ENCODE peak calls at places on chromosome 12, in ten cellular contexts. One of them, this sample, is unnamed.

GRCh38 chr12:117334098-117334497 is 27.3 kb downstream of the NOS1 start:
- DNase-seq in colonic mucosa: no peak
- DNase-seq in neural progenitor cell: no peak
- DNase-seq in CD8-positive, alpha-beta T cell: no peak
- DNase-seq in Panc1: no peak
- DNase-seq in WTC11: no peak
- DNase-seq in endothelial cell of umbilical vein: no peak
- DNase-seq in tibial artery: no peak
- DNase-seq in H9: no peak
- DNase-seq in breast epithelium: no peak
- DNase-seq in this sample: no peak

GRCh38 chr12:95623554-95624170 is 72.4 kb upstream of the USP44 start:
- DNase-seq in H9: peak
- DNase-seq in colonic mucosa: peak
- DNase-seq in breast epithelium: peak
- DNase-seq in CD8-positive, alpha-beta T cell: no peak
- DNase-seq in Panc1: no peak
- DNase-seq in endothelial cell of umbilical vein: peak
- DNase-seq in neural progenitor cell: peak
- DNase-seq in WTC11: peak
- DNase-seq in tibial artery: peak
- DNase-seq in this sample: peak

GRCh38 chr12:68939500-68939899 is 6.5 kb upstream of the CPM start:
- DNase-seq in WTC11: no peak
- DNase-seq in colonic mucosa: no peak
- DNase-seq in H9: no peak
- DNase-seq in tibial artery: no peak
- DNase-seq in breast epithelium: no peak
- DNase-seq in neural progenitor cell: no peak
- DNase-seq in Panc1: no peak
- DNase-seq in CD8-positive, alpha-beta T cell: no peak
- DNase-seq in endothelial cell of umbilical vein: no peak
- DNase-seq in this sample: peak

GRCh38 chr12:82357340-82357739 is 847 bp downstream of the CCDC59 start:
- DNase-seq in WTC11: no peak
- DNase-seq in breast epithelium: no peak
- DNase-seq in Panc1: no peak
- DNase-seq in CD8-positive, alpha-beta T cell: no peak
- DNase-seq in tibial artery: no peak
- DNase-seq in endothelial cell of umbilical vein: no peak
- DNase-seq in H9: no peak
- DNase-seq in colonic mucosa: no peak
- DNase-seq in neural progenitor cell: no peak
- DNase-seq in this sample: no peak

GRCh38 chr12:57632898-57633825 is at the start of gene B4GALNT1:
- DNase-seq in tibial artery: no peak
- DNase-seq in CD8-positive, alpha-beta T cell: peak
- DNase-seq in colonic mucosa: peak
- DNase-seq in WTC11: peak
- DNase-seq in H9: peak
- DNase-seq in Panc1: no peak
- DNase-seq in neural progenitor cell: peak
- DNase-seq in endothelial cell of umbilical vein: peak
- DNase-seq in breast epithelium: peak
- DNase-seq in this sample: peak

GRCh38 chr12:124345795-124346194 is 50.9 kb downstream of the RFLNA start:
- DNase-seq in WTC11: no peak
- DNase-seq in Panc1: no peak
- DNase-seq in endothelial cell of umbilical vein: no peak
- DNase-seq in neural progenitor cell: no peak
- DNase-seq in breast epithelium: no peak
- DNase-seq in tibial artery: no peak
- DNase-seq in H9: no peak
- DNase-seq in colonic mucosa: no peak
- DNase-seq in CD8-positive, alpha-beta T cell: no peak
- DNase-seq in this sample: no peak

GRCh38 chr12:22361785-22362184 is 27.3 kb upstream of the ST8SIA1 start:
- DNase-seq in colonic mucosa: no peak
- DNase-seq in CD8-positive, alpha-beta T cell: no peak
- DNase-seq in endothelial cell of umbilical vein: no peak
- DNase-seq in neural progenitor cell: peak
- DNase-seq in WTC11: peak
- DNase-seq in H9: peak
- DNase-seq in Panc1: no peak
- DNase-seq in tibial artery: no peak
- DNase-seq in breast epithelium: no peak
- DNase-seq in this sample: no peak

GRCh38 chr12:79891506-79892162 is 43.3 kb downstream of the PPP1R12A start:
- DNase-seq in colonic mucosa: no peak
- DNase-seq in WTC11: no peak
- DNase-seq in tibial artery: no peak
- DNase-seq in H9: no peak
- DNase-seq in neural progenitor cell: no peak
- DNase-seq in breast epithelium: no peak
- DNase-seq in CD8-positive, alpha-beta T cell: no peak
- DNase-seq in endothelial cell of umbilical vein: no peak
- DNase-seq in Panc1: no peak
- DNase-seq in this sample: peak

GRCh38 chr12:58465418-58465817 is 454.9 kb downstream of the LRIG3 start:
- DNase-seq in endothelial cell of umbilical vein: no peak
- DNase-seq in H9: no peak
- DNase-seq in WTC11: no peak
- DNase-seq in colonic mucosa: no peak
- DNase-seq in tibial artery: no peak
- DNase-seq in Panc1: no peak
- DNase-seq in CD8-positive, alpha-beta T cell: no peak
- DNase-seq in neural progenitor cell: no peak
- DNase-seq in breast epithelium: no peak
- DNase-seq in this sample: no peak

GRCh38 chr12:12081836-12082497 is 11.2 kb downstream of the BCL2L14 start:
- DNase-seq in CD8-positive, alpha-beta T cell: no peak
- DNase-seq in WTC11: no peak
- DNase-seq in breast epithelium: no peak
- DNase-seq in Panc1: peak
- DNase-seq in endothelial cell of umbilical vein: peak
- DNase-seq in H9: peak
- DNase-seq in colonic mucosa: peak
- DNase-seq in neural progenitor cell: peak
- DNase-seq in tibial artery: no peak
- DNase-seq in this sample: peak
- TF ChIP-seq CTCF in CD8-positive, alpha-beta T cell: no peak
- TF ChIP-seq CTCF in WTC11: no peak
- TF ChIP-seq CTCF in breast epithelium: no peak
- TF ChIP-seq CTCF in Panc1: peak
- TF ChIP-seq CTCF in endothelial cell of umbilical vein: peak
- TF ChIP-seq CTCF in H9: peak
- TF ChIP-seq CTCF in colonic mucosa: no peak
- TF ChIP-seq CTCF in neural progenitor cell: peak
- TF ChIP-seq CTCF in tibial artery: peak
- TF ChIP-seq CTCF in this sample: peak

GRCh38 chr12:51721281-51721940 is 127.1 kb downstream of the FIGNL2 start:
- DNase-seq in Panc1: no peak
- DNase-seq in CD8-positive, alpha-beta T cell: peak
- DNase-seq in tibial artery: no peak
- DNase-seq in neural progenitor cell: peak
- DNase-seq in colonic mucosa: no peak
- DNase-seq in endothelial cell of umbilical vein: no peak
- DNase-seq in breast epithelium: no peak
- DNase-seq in WTC11: peak
- DNase-seq in H9: peak
- DNase-seq in this sample: peak
- TF ChIP-seq CTCF in Panc1: no peak
- TF ChIP-seq CTCF in CD8-positive, alpha-beta T cell: no peak
- TF ChIP-seq CTCF in tibial artery: no peak
- TF ChIP-seq CTCF in neural progenitor cell: no peak
- TF ChIP-seq CTCF in colonic mucosa: no peak
- TF ChIP-seq CTCF in endothelial cell of umbilical vein: no peak
- TF ChIP-seq CTCF in breast epithelium: no peak
- TF ChIP-seq CTCF in WTC11: no peak
- TF ChIP-seq CTCF in H9: no peak
- TF ChIP-seq CTCF in this sample: no peak

GRCh38 chr12:131229426-131230339 is 276.0 kb downstream of the ADGRD1 start:
- DNase-seq in WTC11: peak
- DNase-seq in H9: peak
- DNase-seq in tibial artery: no peak
- DNase-seq in neural progenitor cell: peak
- DNase-seq in breast epithelium: peak
- DNase-seq in Panc1: no peak
- DNase-seq in colonic mucosa: no peak
- DNase-seq in CD8-positive, alpha-beta T cell: no peak
- DNase-seq in endothelial cell of umbilical vein: no peak
- DNase-seq in this sample: no peak
- TF ChIP-seq CTCF in WTC11: no peak
- TF ChIP-seq CTCF in H9: peak
- TF ChIP-seq CTCF in tibial artery: no peak
- TF ChIP-seq CTCF in neural progenitor cell: peak
- TF ChIP-seq CTCF in breast epithelium: no peak
- TF ChIP-seq CTCF in Panc1: no peak
- TF ChIP-seq CTCF in colonic mucosa: no peak
- TF ChIP-seq CTCF in CD8-positive, alpha-beta T cell: no peak
- TF ChIP-seq CTCF in endothelial cell of umbilical vein: no peak
- TF ChIP-seq CTCF in this sample: no peak

GRCh38 chr12:12327802-12328201 is 22.2 kb downstream of the MANSC1 start:
- DNase-seq in breast epithelium: no peak
- DNase-seq in H9: no peak
- DNase-seq in WTC11: no peak
- DNase-seq in endothelial cell of umbilical vein: peak
- DNase-seq in CD8-positive, alpha-beta T cell: no peak
- DNase-seq in neural progenitor cell: peak
- DNase-seq in colonic mucosa: no peak
- DNase-seq in tibial artery: no peak
- DNase-seq in Panc1: no peak
- DNase-seq in this sample: peak
- TF ChIP-seq CTCF in breast epithelium: peak
- TF ChIP-seq CTCF in H9: peak
- TF ChIP-seq CTCF in WTC11: peak
- TF ChIP-seq CTCF in endothelial cell of umbilical vein: peak
- TF ChIP-seq CTCF in CD8-positive, alpha-beta T cell: peak
- TF ChIP-seq CTCF in neural progenitor cell: peak
- TF ChIP-seq CTCF in colonic mucosa: peak
- TF ChIP-seq CTCF in tibial artery: peak
- TF ChIP-seq CTCF in Panc1: peak
- TF ChIP-seq CTCF in this sample: peak

DNA sequence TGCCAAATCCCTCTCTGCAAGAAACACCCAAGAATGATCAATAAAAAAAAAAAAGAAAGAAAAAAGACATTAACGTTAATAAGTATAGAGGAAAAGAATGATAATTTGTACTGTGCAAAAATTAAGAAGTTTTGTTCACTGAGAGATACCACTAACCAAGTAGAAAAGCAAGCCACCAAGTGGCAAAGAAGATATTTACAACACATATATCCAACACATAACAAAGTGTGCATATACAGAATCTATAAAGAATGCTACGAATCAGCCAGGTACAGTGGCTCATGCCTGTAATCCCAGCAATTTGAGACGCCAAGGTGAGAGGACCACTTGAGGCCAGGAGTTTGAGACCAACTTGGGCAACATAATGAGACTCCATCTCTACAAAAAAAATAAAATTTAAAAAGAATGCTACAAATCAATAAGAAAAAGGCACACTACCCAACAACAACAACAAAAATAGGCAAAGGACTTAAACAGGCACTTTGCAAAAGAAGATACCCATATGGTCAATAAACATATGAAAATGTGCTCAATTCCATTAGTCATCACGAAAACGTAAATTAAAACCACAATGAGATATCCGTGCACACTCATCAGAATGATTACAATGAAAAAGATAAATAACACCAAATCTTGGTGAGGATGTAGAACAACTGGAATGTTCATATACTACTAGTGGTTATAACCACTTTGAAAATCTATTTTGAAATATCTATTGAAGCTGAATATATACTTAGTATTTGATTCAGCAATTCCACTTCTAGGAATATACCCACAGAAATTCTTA is 19.8 kb downstream of the GALNT4 start:
- DNase-seq in colonic mucosa: no peak
- DNase-seq in endothelial cell of umbilical vein: no peak
- DNase-seq in WTC11: no peak
- DNase-seq in Panc1: no peak
- DNase-seq in H9: no peak
- DNase-seq in breast epithelium: no peak
- DNase-seq in tibial artery: no peak
- DNase-seq in neural progenitor cell: no peak
- DNase-seq in CD8-positive, alpha-beta T cell: no peak
- DNase-seq in this sample: peak
- TF ChIP-seq CTCF in colonic mucosa: no peak
- TF ChIP-seq CTCF in endothelial cell of umbilical vein: no peak
- TF ChIP-seq CTCF in WTC11: no peak
- TF ChIP-seq CTCF in Panc1: peak
- TF ChIP-seq CTCF in H9: no peak
- TF ChIP-seq CTCF in breast epithelium: no peak
- TF ChIP-seq CTCF in tibial artery: no peak
- TF ChIP-seq CTCF in neural progenitor cell: no peak
- TF ChIP-seq CTCF in CD8-positive, alpha-beta T cell: no peak
- TF ChIP-seq CTCF in this sample: no peak

This sample was measured in fibroblast of mammary gland.